ENCODE peak calls at places on chromosomes 5 and 9, in four cellular contexts. G, Y, F and Z are unnamed samples.

GRCh38 chr5:26578002-26578401 is 460.4 kb downstream of the CDH9 start:
- DNase-seq in Y (no peak), F (no peak), G (no peak), Z (peak)

GRCh38 chr5:83925321-83925877 is 204.7 kb upstream of the HAPLN1 start:
- DNase-seq in Y (no peak), F (peak), G (no peak), Z (no peak)

GRCh38 chr9:135678236-135679017 is 15.3 kb downstream of the LCN9 start:
- DNase-seq in G (no peak), F (no peak), Y (no peak), Z (no peak)

GRCh38 chr9:132008184-132008781 is 71.4 kb downstream of the MED27 start:
- DNase-seq in F (peak), G (no peak), Y (no peak), Z (peak)

GRCh38 chr5:43386960-43387362 is 25.2 kb downstream of the CCL28 start:
- DNase-seq in Y (no peak), F (no peak), G (no peak), Z (peak)

GRCh38 chr5:78972654-78973428 is 12.3 kb downstream of the ARSB start:
- DNase-seq in G (no peak), Y (peak), F (peak), Z (no peak)

GRCh38 chr5:126939887-126940286 is 90.5 kb downstream of the MARCHF3 start:
- DNase-seq in Y (no peak), F (no peak), G (no peak), Z (no peak)

GRCh38 chr5:150487199-150488061 is 20.5 kb upstream of the NDST1 start:
- DNase-seq in G (peak), F (no peak), Y (peak), Z (peak)

GRCh38 chr9:75889977-75890540 is 414 bp upstream of the PCSK5 start:
- DNase-seq in F (peak), Y (peak), G (peak), Z (peak)

GRCh38 chr9:80995759-80996158 is 693.6 kb downstream of the TLE1 start:
- DNase-seq in F (no peak), Y (no peak), G (no peak), Z (no peak)

GRCh38 chr5:146565764-146566163 is 49.8 kb upstream of the GPR151 start:
- DNase-seq in G (peak), F (peak), Y (peak), Z (peak)

GRCh38 chr5:55636177-55636576 is 75.9 kb downstream of the SLC38A9 start:
- DNase-seq in Y (no peak), G (no peak), F (no peak), Z (peak)

GRCh38 chr9:81861644-81862043 is 66.6 kb upstream of the SPATA31D4 start:
- DNase-seq in F (peak), G (no peak), Y (no peak), Z (no peak)

GRCh38 chr9:86639899-86640379 is 285.7 kb upstream of the TUT7 start:
- DNase-seq in Y (no peak), G (peak), F (no peak), Z (peak)

GRCh38 chr9:124217839-124218437 is 39.8 kb upstream of the NEK6 start:
- DNase-seq in G (no peak), Y (peak), F (no peak), Z (no peak)

GRCh38 chr9:93250185-93250584 is 66.2 kb downstream of the WNK2 start:
- DNase-seq in G (no peak), Y (no peak), F (no peak), Z (no peak)

GRCh38 chr5:52867809-52868208 is 80.1 kb downstream of the ITGA1 start:
- DNase-seq in G (no peak), F (no peak), Y (no peak), Z (no peak)